ENCODE peak calls at places on chromosomes 11 and 22, in ten cellular contexts. H, J, X, V, T, N, G, F, C and O are unnamed samples.

GRCh38 chr11:16603245-16603644 is 135.2 kb upstream of the C11orf58 start:
- DNase-seq in T (no peak), F (no peak), C (no peak), G (no peak), V (no peak), J (no peak), X (no peak), H (no peak), N (peak; percentile 67), O (no peak)

GRCh38 chr11:74730601-74731260 is 495 bp downstream of the CHRDL2 start:
- DNase-seq in V (no peak), N (no peak), C (no peak), H (no peak), T (no peak), F (no peak), J (no peak), G (no peak), X (no peak), O (no peak)

GRCh38 chr22:38272373-38273134 is at the start of gene TMEM184B:
- DNase-seq in T (peak; percentile 86), V (peak; percentile 82), G (no peak), H (peak; percentile 58), N (peak; percentile 94), C (no peak), F (peak; percentile 93), J (peak; percentile 87), X (peak; percentile 77), O (peak; percentile 53)

GRCh38 chr11:88152381-88152780 is 22.9 kb downstream of the RAB38 start:
- DNase-seq in C (no peak), X (no peak), V (no peak), G (no peak), F (no peak), N (no peak), H (no peak), T (no peak), J (no peak), O (no peak)

GRCh38 chr11:61111786-61112517 is 9.7 kb downstream of the CD5 start:
- DNase-seq in G (no peak), C (no peak), J (peak; percentile 70), H (no peak), N (no peak), V (no peak), X (no peak), T (no peak), F (peak; percentile 27), O (no peak)

GRCh38 chr11:119206512-119207299 is 567 bp downstream of the CBL start:
- DNase-seq in T (no peak), X (peak; percentile 13), C (peak; percentile 10), V (peak; percentile 60), J (peak; percentile 71), G (no peak), F (peak; percentile 88), N (peak; percentile 81), H (peak; percentile 9), O (peak; percentile 27)

GRCh38 chr11:67016550-67016949 is 6.4 kb upstream of the SYT12 start:
- DNase-seq in H (no peak), V (no peak), T (no peak), C (no peak), J (no peak), N (no peak), G (no peak), F (no peak), X (no peak), O (no peak)

GRCh38 chr11:126585388-126586302 is 230.2 kb downstream of the ST3GAL4 start:
- DNase-seq in C (peak; percentile 12), T (peak; percentile 29), G (peak; percentile 13), J (no peak), F (no peak), H (peak; percentile 82), V (peak; percentile 59), X (no peak), N (peak; percentile 87), O (peak; percentile 50)

GRCh38 chr11:110249066-110249465 is 47.3 kb downstream of the RDX start:
- DNase-seq in V (no peak), J (no peak), F (no peak), N (no peak), X (no peak), H (no peak), C (no peak), G (no peak), T (no peak), O (no peak)

DNA sequence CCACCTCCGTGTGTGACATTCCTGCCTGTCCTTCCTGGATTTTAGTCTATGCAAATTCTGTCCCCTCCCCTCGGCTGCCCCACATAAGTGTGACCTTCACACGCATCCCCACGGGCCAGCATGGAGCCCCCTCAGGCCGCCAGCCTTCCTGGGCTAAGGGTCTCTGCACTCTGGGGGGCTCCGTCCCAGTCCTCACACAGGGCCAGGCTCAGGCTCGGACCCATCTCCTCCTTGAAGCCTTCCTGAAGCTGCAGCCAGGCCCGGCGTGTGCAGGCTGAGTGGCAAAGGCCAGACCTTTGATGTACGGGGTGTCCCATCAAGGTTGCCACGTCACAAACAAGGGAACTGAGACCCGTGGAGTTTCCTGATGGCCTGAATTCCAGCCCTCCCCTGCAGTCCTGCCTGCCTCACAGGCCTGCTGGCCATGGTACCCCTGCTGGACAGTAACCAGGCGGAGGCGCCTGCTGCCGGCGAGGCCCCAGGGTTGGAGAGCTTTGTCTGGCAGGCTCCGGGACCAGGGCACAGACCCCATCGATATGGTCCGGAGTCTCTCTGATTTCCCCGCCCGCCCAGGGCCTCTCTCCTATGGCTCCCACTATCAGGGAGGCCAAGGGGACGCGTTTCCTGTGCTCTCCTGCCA is 791.7 kb downstream of the BRD1 start:
- DNase-seq in C (no peak), F (peak; percentile 63), G (no peak), N (no peak), V (no peak), J (peak; percentile 34), H (no peak), X (no peak), T (no peak), O (no peak)
- H3K9me3 ChIP-seq in C (no peaks in the 10 kb centered on the region), F (no peaks in the 10 kb centered on the region), G (no peaks in the 10 kb centered on the region), N (no peaks in the 10 kb centered on the region), V (no peaks in the 10 kb centered on the region), J (no peaks in the 10 kb centered on the region), H (no peaks in the 10 kb centered on the region), X (no peaks in the 10 kb centered on the region), T (no peaks in the 10 kb centered on the region), O (no peaks in the 10 kb centered on the region)

GRCh38 chr22:24427500-24428164 is at the start of gene ADORA2A:
- DNase-seq in C (no peak), X (peak; percentile 69), H (no peak), F (no peak), T (peak; percentile 67), J (peak; percentile 95), G (no peak), V (peak; percentile 72), N (peak; percentile 71), O (no peak)

GRCh38 chr22:24430431-24431308 is 3.3 kb downstream of the ADORA2A start:
- DNase-seq in H (no peak), F (peak; percentile 76), J (peak; percentile 44), N (peak; percentile 55), T (no peak), C (no peak), V (no peak), G (no peak), X (no peak), O (no peak)

GRCh38 chr22:24431309-24432034 is 4.1 kb downstream of the ADORA2A start:
- DNase-seq in N (peak; percentile 48), X (no peak), H (no peak), T (no peak), G (no peak), C (no peak), F (peak; percentile 59), V (no peak), J (no peak), O (no peak)

GRCh38 chr22:24428751-24429410 is 1.5 kb downstream of the ADORA2A start:
- DNase-seq in G (no peak), T (no peak), C (no peak), F (peak; percentile 54), J (peak; percentile 44), N (no peak), V (no peak), X (no peak), H (no peak), O (no peak)

GRCh38 chr22:24429411-24430365 is 2.3 kb downstream of the ADORA2A start:
- DNase-seq in F (peak; percentile 85), H (no peak), C (no peak), G (no peak), X (no peak), N (peak; percentile 77), J (peak; percentile 68), V (no peak), T (peak; percentile 84), O (peak; percentile 86)
- H3K4me1 ChIP-seq in F (no peaks in the 10 kb centered on the region), H (peaks cover 21% of the 10 kb centered on the region), C (peaks cover 9% of the 10 kb centered on the region), G (peaks cover 8% of the 10 kb centered on the region), X (peaks cover 85% of the 10 kb centered on the region), N (peaks cover 27% of the 10 kb centered on the region), J (peaks cover 86% of the 10 kb centered on the region), V (peaks cover 35% of the 10 kb centered on the region), T (peaks cover 19% of the 10 kb centered on the region), O (peaks cover 56% of the 10 kb centered on the region)

GRCh38 chr11:132943737-132944556 is 588.4 kb downstream of the OPCML start:
- DNase-seq in F (no peak), V (no peak), T (no peak), X (no peak), H (no peak), J (no peak), C (no peak), N (peak; percentile 45), G (no peak), O (no peak)

GRCh38 chr11:132944557-132944920 is 587.8 kb downstream of the OPCML start:
- DNase-seq in C (no peak), G (no peak), N (no peak), H (no peak), F (no peak), X (no peak), V (no peak), T (no peak), J (no peak), O (no peak)

GRCh38 chr11:132942611-132943324 is 589.5 kb downstream of the OPCML start:
- DNase-seq in C (no peak), H (no peak), X (no peak), F (no peak), J (no peak), G (no peak), N (no peak), T (no peak), V (no peak), O (no peak)

GRCh38 chr11:132941761-132942160 is 590.5 kb downstream of the OPCML start:
- DNase-seq in C (no peak), T (no peak), V (no peak), H (no peak), J (no peak), G (no peak), N (no peak), F (no peak), X (no peak), O (no peak)

GRCh38 chr11:132943325-132943736 is 589.0 kb downstream of the OPCML start:
- DNase-seq in T (no peak), V (no peak), G (no peak), C (no peak), J (no peak), H (no peak), X (no peak), N (no peak), F (no peak), O (no peak)
- H3K4me3 ChIP-seq in T (no peak overlapping the region), V (no peak overlapping the region), G (no peak overlapping the region), C (no peak overlapping the region), J (no peak overlapping the region), H (peak overlapping the region; percentile 32), X (no peak overlapping the region), N (peak overlapping the region; percentile 59), F (no peak overlapping the region), O (no peak overlapping the region)

DNA sequence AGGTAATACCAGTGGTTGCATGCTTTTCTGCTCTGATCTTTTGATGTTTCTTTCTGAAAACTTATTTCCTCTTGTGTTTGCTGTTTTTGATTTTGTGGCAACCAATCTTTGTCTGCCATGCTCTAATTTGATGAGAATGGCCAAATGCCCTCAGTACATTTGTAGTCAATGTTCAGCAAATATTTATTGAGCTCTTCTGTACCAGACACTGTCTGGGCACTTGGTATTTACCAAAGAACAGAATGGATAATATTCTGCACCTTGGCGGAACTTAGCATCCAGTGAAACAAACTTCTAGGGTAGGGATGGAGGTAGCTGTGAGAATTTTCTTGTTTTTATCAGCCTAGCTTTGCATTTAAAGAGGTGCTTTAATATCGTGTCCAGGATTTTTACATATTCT is 19.6 kb downstream of the PPP6R3 start:
- DNase-seq in X (no peak), T (no peak), H (no peak), N (no peak), V (no peak), F (no peak), G (no peak), J (no peak), C (no peak), O (no peak)
- H3K9me3 ChIP-seq in X (no peaks in the 10 kb centered on the region), T (no peaks in the 10 kb centered on the region), H (peaks cover 6% of the 10 kb centered on the region), N (no peaks in the 10 kb centered on the region), V (no peaks in the 10 kb centered on the region), F (no peaks in the 10 kb centered on the region), G (no peaks in the 10 kb centered on the region), J (no peaks in the 10 kb centered on the region), C (no peaks in the 10 kb centered on the region), O (peaks cover 7% of the 10 kb centered on the region)